ENCODE peak calls at places on chromosomes 1 and 21, in ten cellular contexts. One of them, this sample, is unnamed.

GRCh38 chr1:244963231-244963826 is 99.0 kb upstream of the HNRNPU start:
- DNase-seq in heart left ventricle: no peak
- DNase-seq in SK-MEL-5: no peak
- DNase-seq in iPS DF 6.9: no peak
- DNase-seq in foreskin keratinocyte: no peak
- DNase-seq in iPS-NIHi11: no peak
- DNase-seq in CD4-positive, alpha-beta memory T cell: no peak
- DNase-seq in NCI-H1092 treated with DMSO at 0.1 percent for 48 hours: no peak
- DNase-seq in uterus: no peak
- DNase-seq in stimulated activated CD4-positive, alpha-beta T cell treated with anti-CD3 and anti-CD28 coated beads, Interleukin-2, amount 100 ng/mL, for 24 hours: no peak
- DNase-seq in this sample: no peak

GRCh38 chr1:33286451-33287185 is 30.3 kb downstream of the ZNF362 start:
- DNase-seq in heart left ventricle: no peak
- DNase-seq in SK-MEL-5: no peak
- DNase-seq in iPS DF 6.9: no peak
- DNase-seq in foreskin keratinocyte: no peak
- DNase-seq in iPS-NIHi11: no peak
- DNase-seq in CD4-positive, alpha-beta memory T cell: no peak
- DNase-seq in NCI-H1092 treated with DMSO at 0.1 percent for 48 hours: no peak
- DNase-seq in uterus: no peak
- DNase-seq in stimulated activated CD4-positive, alpha-beta T cell treated with anti-CD3 and anti-CD28 coated beads, Interleukin-2, amount 100 ng/mL, for 24 hours: no peak
- DNase-seq in this sample: no peak

GRCh38 chr1:215287362-215287761 is 204.8 kb downstream of the KCNK2 start:
- DNase-seq in heart left ventricle: no peak
- DNase-seq in SK-MEL-5: no peak
- DNase-seq in iPS DF 6.9: no peak
- DNase-seq in foreskin keratinocyte: no peak
- DNase-seq in iPS-NIHi11: no peak
- DNase-seq in CD4-positive, alpha-beta memory T cell: no peak
- DNase-seq in NCI-H1092 treated with DMSO at 0.1 percent for 48 hours: no peak
- DNase-seq in uterus: no peak
- DNase-seq in stimulated activated CD4-positive, alpha-beta T cell treated with anti-CD3 and anti-CD28 coated beads, Interleukin-2, amount 100 ng/mL, for 24 hours: no peak
- DNase-seq in this sample: no peak

GRCh38 chr1:41810446-41810845 is 108.3 kb downstream of the HIVEP3 start:
- DNase-seq in heart left ventricle: no peak
- DNase-seq in SK-MEL-5: peak; percentile 2
- DNase-seq in iPS DF 6.9: no peak
- DNase-seq in foreskin keratinocyte: peak; percentile 41
- DNase-seq in iPS-NIHi11: peak; percentile 73
- DNase-seq in CD4-positive, alpha-beta memory T cell: peak; percentile 46
- DNase-seq in NCI-H1092 treated with DMSO at 0.1 percent for 48 hours: no peak
- DNase-seq in uterus: no peak
- DNase-seq in stimulated activated CD4-positive, alpha-beta T cell treated with anti-CD3 and anti-CD28 coated beads, Interleukin-2, amount 100 ng/mL, for 24 hours: peak; percentile 32
- DNase-seq in this sample: no peak

GRCh38 chr1:11478571-11479374 is at the start of gene DISP3:
- DNase-seq in heart left ventricle: peak; percentile 54
- DNase-seq in SK-MEL-5: peak; percentile 59
- DNase-seq in iPS DF 6.9: no peak
- DNase-seq in foreskin keratinocyte: peak; percentile 44
- DNase-seq in iPS-NIHi11: peak; percentile 99
- DNase-seq in CD4-positive, alpha-beta memory T cell: peak; percentile 60
- DNase-seq in NCI-H1092 treated with DMSO at 0.1 percent for 48 hours: peak; percentile 96
- DNase-seq in uterus: no peak
- DNase-seq in stimulated activated CD4-positive, alpha-beta T cell treated with anti-CD3 and anti-CD28 coated beads, Interleukin-2, amount 100 ng/mL, for 24 hours: peak; percentile 82
- DNase-seq in this sample: peak; percentile 39

GRCh38 chr1:156510709-156511108 is 10.1 kb upstream of the MEF2D start:
- DNase-seq in heart left ventricle: peak; percentile 83
- DNase-seq in SK-MEL-5: no peak
- DNase-seq in iPS DF 6.9: no peak
- DNase-seq in foreskin keratinocyte: no peak
- DNase-seq in iPS-NIHi11: no peak
- DNase-seq in CD4-positive, alpha-beta memory T cell: no peak
- DNase-seq in NCI-H1092 treated with DMSO at 0.1 percent for 48 hours: no peak
- DNase-seq in uterus: peak; percentile 95
- DNase-seq in stimulated activated CD4-positive, alpha-beta T cell treated with anti-CD3 and anti-CD28 coated beads, Interleukin-2, amount 100 ng/mL, for 24 hours: no peak
- DNase-seq in this sample: peak; percentile 85

GRCh38 chr21:39518845-39519205 is 67.1 kb downstream of the SH3BGR start:
- DNase-seq in heart left ventricle: no peak
- DNase-seq in SK-MEL-5: no peak
- DNase-seq in iPS DF 6.9: no peak
- DNase-seq in foreskin keratinocyte: peak; percentile 4
- DNase-seq in iPS-NIHi11: no peak
- DNase-seq in CD4-positive, alpha-beta memory T cell: no peak
- DNase-seq in NCI-H1092 treated with DMSO at 0.1 percent for 48 hours: no peak
- DNase-seq in uterus: no peak
- DNase-seq in stimulated activated CD4-positive, alpha-beta T cell treated with anti-CD3 and anti-CD28 coated beads, Interleukin-2, amount 100 ng/mL, for 24 hours: no peak
- DNase-seq in this sample: no peak

GRCh38 chr21:42523211-42523610 is 9.6 kb downstream of the SLC37A1 start:
- DNase-seq in heart left ventricle: no peak
- DNase-seq in SK-MEL-5: no peak
- DNase-seq in iPS DF 6.9: no peak
- DNase-seq in foreskin keratinocyte: no peak
- DNase-seq in iPS-NIHi11: no peak
- DNase-seq in CD4-positive, alpha-beta memory T cell: no peak
- DNase-seq in NCI-H1092 treated with DMSO at 0.1 percent for 48 hours: no peak
- DNase-seq in uterus: no peak
- DNase-seq in stimulated activated CD4-positive, alpha-beta T cell treated with anti-CD3 and anti-CD28 coated beads, Interleukin-2, amount 100 ng/mL, for 24 hours: no peak
- DNase-seq in this sample: no peak

GRCh38 chr1:97677702-97678101 is 243.1 kb downstream of the DPYD start:
- DNase-seq in heart left ventricle: no peak
- DNase-seq in SK-MEL-5: no peak
- DNase-seq in iPS DF 6.9: no peak
- DNase-seq in foreskin keratinocyte: no peak
- DNase-seq in iPS-NIHi11: no peak
- DNase-seq in CD4-positive, alpha-beta memory T cell: no peak
- DNase-seq in NCI-H1092 treated with DMSO at 0.1 percent for 48 hours: no peak
- DNase-seq in uterus: no peak
- DNase-seq in stimulated activated CD4-positive, alpha-beta T cell treated with anti-CD3 and anti-CD28 coated beads, Interleukin-2, amount 100 ng/mL, for 24 hours: no peak
- DNase-seq in this sample: no peak

GRCh38 chr1:223211323-223211985 is 68.4 kb upstream of the TLR5 start:
- DNase-seq in heart left ventricle: no peak
- DNase-seq in SK-MEL-5: no peak
- DNase-seq in iPS DF 6.9: no peak
- DNase-seq in foreskin keratinocyte: no peak
- DNase-seq in iPS-NIHi11: no peak
- DNase-seq in CD4-positive, alpha-beta memory T cell: no peak
- DNase-seq in NCI-H1092 treated with DMSO at 0.1 percent for 48 hours: no peak
- DNase-seq in uterus: no peak
- DNase-seq in stimulated activated CD4-positive, alpha-beta T cell treated with anti-CD3 and anti-CD28 coated beads, Interleukin-2, amount 100 ng/mL, for 24 hours: no peak
- DNase-seq in this sample: no peak

GRCh38 chr1:20061866-20062265 is 8.1 kb upstream of the PLA2G5 start:
- DNase-seq in heart left ventricle: no peak
- DNase-seq in SK-MEL-5: no peak
- DNase-seq in iPS DF 6.9: no peak
- DNase-seq in foreskin keratinocyte: no peak
- DNase-seq in iPS-NIHi11: no peak
- DNase-seq in CD4-positive, alpha-beta memory T cell: no peak
- DNase-seq in NCI-H1092 treated with DMSO at 0.1 percent for 48 hours: no peak
- DNase-seq in uterus: no peak
- DNase-seq in stimulated activated CD4-positive, alpha-beta T cell treated with anti-CD3 and anti-CD28 coated beads, Interleukin-2, amount 100 ng/mL, for 24 hours: no peak
- DNase-seq in this sample: no peak

GRCh38 chr1:60895167-60896124 is 186.9 kb upstream of the NFIA start:
- DNase-seq in heart left ventricle: peak; percentile 50
- DNase-seq in SK-MEL-5: no peak
- DNase-seq in iPS DF 6.9: no peak
- DNase-seq in foreskin keratinocyte: no peak
- DNase-seq in iPS-NIHi11: no peak
- DNase-seq in CD4-positive, alpha-beta memory T cell: no peak
- DNase-seq in NCI-H1092 treated with DMSO at 0.1 percent for 48 hours: no peak
- DNase-seq in uterus: no peak
- DNase-seq in stimulated activated CD4-positive, alpha-beta T cell treated with anti-CD3 and anti-CD28 coated beads, Interleukin-2, amount 100 ng/mL, for 24 hours: no peak
- DNase-seq in this sample: no peak

GRCh38 chr1:113930499-113931161 is 1.5 kb downstream of the HIPK1 start:
- DNase-seq in heart left ventricle: no peak
- DNase-seq in SK-MEL-5: peak; percentile 25
- DNase-seq in iPS DF 6.9: no peak
- DNase-seq in foreskin keratinocyte: peak; percentile 42
- DNase-seq in iPS-NIHi11: peak; percentile 29
- DNase-seq in CD4-positive, alpha-beta memory T cell: peak; percentile 96
- DNase-seq in NCI-H1092 treated with DMSO at 0.1 percent for 48 hours: no peak
- DNase-seq in uterus: no peak
- DNase-seq in stimulated activated CD4-positive, alpha-beta T cell treated with anti-CD3 and anti-CD28 coated beads, Interleukin-2, amount 100 ng/mL, for 24 hours: peak; percentile 68
- DNase-seq in this sample: no peak

GRCh38 chr1:214764502-214764901 is 161.5 kb downstream of the CENPF start:
- DNase-seq in heart left ventricle: no peak
- DNase-seq in SK-MEL-5: no peak
- DNase-seq in iPS DF 6.9: no peak
- DNase-seq in foreskin keratinocyte: no peak
- DNase-seq in iPS-NIHi11: no peak
- DNase-seq in CD4-positive, alpha-beta memory T cell: no peak
- DNase-seq in NCI-H1092 treated with DMSO at 0.1 percent for 48 hours: no peak
- DNase-seq in uterus: no peak
- DNase-seq in stimulated activated CD4-positive, alpha-beta T cell treated with anti-CD3 and anti-CD28 coated beads, Interleukin-2, amount 100 ng/mL, for 24 hours: no peak
- DNase-seq in this sample: no peak

GRCh38 chr1:217881607-217882332 is 250.6 kb downstream of the SPATA17 start:
- DNase-seq in heart left ventricle: no peak
- DNase-seq in SK-MEL-5: peak; percentile 45
- DNase-seq in iPS DF 6.9: peak; percentile 16
- DNase-seq in foreskin keratinocyte: no peak
- DNase-seq in iPS-NIHi11: no peak
- DNase-seq in CD4-positive, alpha-beta memory T cell: no peak
- DNase-seq in NCI-H1092 treated with DMSO at 0.1 percent for 48 hours: no peak
- DNase-seq in uterus: no peak
- DNase-seq in stimulated activated CD4-positive, alpha-beta T cell treated with anti-CD3 and anti-CD28 coated beads, Interleukin-2, amount 100 ng/mL, for 24 hours: no peak
- DNase-seq in this sample: no peak

GRCh38 chr1:229094476-229095311 is 176.2 kb upstream of the RAB4A start:
- DNase-seq in heart left ventricle: no peak
- DNase-seq in SK-MEL-5: peak; percentile 4
- DNase-seq in iPS DF 6.9: no peak
- DNase-seq in foreskin keratinocyte: peak; percentile 61
- DNase-seq in iPS-NIHi11: no peak
- DNase-seq in CD4-positive, alpha-beta memory T cell: no peak
- DNase-seq in NCI-H1092 treated with DMSO at 0.1 percent for 48 hours: no peak
- DNase-seq in uterus: no peak
- DNase-seq in stimulated activated CD4-positive, alpha-beta T cell treated with anti-CD3 and anti-CD28 coated beads, Interleukin-2, amount 100 ng/mL, for 24 hours: no peak
- DNase-seq in this sample: no peak

GRCh38 chr1:101366513-101367215 is 129.8 kb downstream of the S1PR1 start:
- DNase-seq in heart left ventricle: no peak
- DNase-seq in SK-MEL-5: no peak
- DNase-seq in iPS DF 6.9: no peak
- DNase-seq in foreskin keratinocyte: peak; percentile 33
- DNase-seq in iPS-NIHi11: no peak
- DNase-seq in CD4-positive, alpha-beta memory T cell: no peak
- DNase-seq in NCI-H1092 treated with DMSO at 0.1 percent for 48 hours: no peak
- DNase-seq in uterus: no peak
- DNase-seq in stimulated activated CD4-positive, alpha-beta T cell treated with anti-CD3 and anti-CD28 coated beads, Interleukin-2, amount 100 ng/mL, for 24 hours: no peak
- DNase-seq in this sample: no peak

GRCh38 chr1:176949033-176949662 is 215.4 kb downstream of the ASTN1 start:
- DNase-seq in heart left ventricle: peak; percentile 24
- DNase-seq in SK-MEL-5: peak; percentile 83
- DNase-seq in iPS DF 6.9: peak; percentile 74
- DNase-seq in foreskin keratinocyte: peak; percentile 22
- DNase-seq in iPS-NIHi11: peak; percentile 85
- DNase-seq in CD4-positive, alpha-beta memory T cell: no peak
- DNase-seq in NCI-H1092 treated with DMSO at 0.1 percent for 48 hours: no peak
- DNase-seq in uterus: no peak
- DNase-seq in stimulated activated CD4-positive, alpha-beta T cell treated with anti-CD3 and anti-CD28 coated beads, Interleukin-2, amount 100 ng/mL, for 24 hours: no peak
- DNase-seq in this sample: peak; percentile 25

GRCh38 chr1:243944429-243945160 is 94.6 kb upstream of the AKT3 start:
- DNase-seq in heart left ventricle: no peak
- DNase-seq in SK-MEL-5: no peak
- DNase-seq in iPS DF 6.9: peak; percentile 54
- DNase-seq in foreskin keratinocyte: peak; percentile 97
- DNase-seq in iPS-NIHi11: peak; percentile 76
- DNase-seq in CD4-positive, alpha-beta memory T cell: no peak
- DNase-seq in NCI-H1092 treated with DMSO at 0.1 percent for 48 hours: no peak
- DNase-seq in uterus: no peak
- DNase-seq in stimulated activated CD4-positive, alpha-beta T cell treated with anti-CD3 and anti-CD28 coated beads, Interleukin-2, amount 100 ng/mL, for 24 hours: no peak
- DNase-seq in this sample: no peak

GRCh38 chr1:146032613-146033219 is 11.2 kb upstream of the HJV start:
- DNase-seq in heart left ventricle: no peak
- DNase-seq in SK-MEL-5: peak; percentile 86
- DNase-seq in iPS DF 6.9: no peak
- DNase-seq in foreskin keratinocyte: peak; percentile 38
- DNase-seq in iPS-NIHi11: no peak
- DNase-seq in CD4-positive, alpha-beta memory T cell: no peak
- DNase-seq in NCI-H1092 treated with DMSO at 0.1 percent for 48 hours: peak; percentile 47
- DNase-seq in uterus: no peak
- DNase-seq in stimulated activated CD4-positive, alpha-beta T cell treated with anti-CD3 and anti-CD28 coated beads, Interleukin-2, amount 100 ng/mL, for 24 hours: no peak
- DNase-seq in this sample: no peak

GRCh38 chr1:24822887-24823286 is 77.6 kb downstream of the CLIC4 start:
- DNase-seq in heart left ventricle: no peak
- DNase-seq in SK-MEL-5: peak; percentile 25
- DNase-seq in iPS DF 6.9: no peak
- DNase-seq in foreskin keratinocyte: no peak
- DNase-seq in iPS-NIHi11: no peak
- DNase-seq in CD4-positive, alpha-beta memory T cell: no peak
- DNase-seq in NCI-H1092 treated with DMSO at 0.1 percent for 48 hours: no peak
- DNase-seq in uterus: no peak
- DNase-seq in stimulated activated CD4-positive, alpha-beta T cell treated with anti-CD3 and anti-CD28 coated beads, Interleukin-2, amount 100 ng/mL, for 24 hours: no peak
- DNase-seq in this sample: no peak

GRCh38 chr1:209176866-209177430 is 406.6 kb upstream of the CAMK1G start:
- DNase-seq in heart left ventricle: no peak
- DNase-seq in SK-MEL-5: no peak
- DNase-seq in iPS DF 6.9: no peak
- DNase-seq in foreskin keratinocyte: no peak
- DNase-seq in iPS-NIHi11: no peak
- DNase-seq in CD4-positive, alpha-beta memory T cell: no peak
- DNase-seq in NCI-H1092 treated with DMSO at 0.1 percent for 48 hours: no peak
- DNase-seq in uterus: no peak
- DNase-seq in stimulated activated CD4-positive, alpha-beta T cell treated with anti-CD3 and anti-CD28 coated beads, Interleukin-2, amount 100 ng/mL, for 24 hours: no peak
- DNase-seq in this sample: no peak

GRCh38 chr1:32421775-32422174 is 27.5 kb upstream of the BSDC1 start:
- DNase-seq in heart left ventricle: no peak
- DNase-seq in SK-MEL-5: no peak
- DNase-seq in iPS DF 6.9: no peak
- DNase-seq in foreskin keratinocyte: no peak
- DNase-seq in iPS-NIHi11: no peak
- DNase-seq in CD4-positive, alpha-beta memory T cell: no peak
- DNase-seq in NCI-H1092 treated with DMSO at 0.1 percent for 48 hours: no peak
- DNase-seq in uterus: no peak
- DNase-seq in stimulated activated CD4-positive, alpha-beta T cell treated with anti-CD3 and anti-CD28 coated beads, Interleukin-2, amount 100 ng/mL, for 24 hours: no peak
- DNase-seq in this sample: no peak

GRCh38 chr21:17693801-17694200 is 81.1 kb upstream of the BTG3 start:
- DNase-seq in heart left ventricle: no peak
- DNase-seq in SK-MEL-5: no peak
- DNase-seq in iPS DF 6.9: no peak
- DNase-seq in foreskin keratinocyte: no peak
- DNase-seq in iPS-NIHi11: no peak
- DNase-seq in CD4-positive, alpha-beta memory T cell: no peak
- DNase-seq in NCI-H1092 treated with DMSO at 0.1 percent for 48 hours: no peak
- DNase-seq in uterus: no peak
- DNase-seq in stimulated activated CD4-positive, alpha-beta T cell treated with anti-CD3 and anti-CD28 coated beads, Interleukin-2, amount 100 ng/mL, for 24 hours: no peak
- DNase-seq in this sample: no peak

GRCh38 chr1:111221633-111222286 is 5.8 kb upstream of the CHI3L2 start:
- DNase-seq in heart left ventricle: no peak
- DNase-seq in SK-MEL-5: no peak
- DNase-seq in iPS DF 6.9: no peak
- DNase-seq in foreskin keratinocyte: peak; percentile 39
- DNase-seq in iPS-NIHi11: no peak
- DNase-seq in CD4-positive, alpha-beta memory T cell: peak; percentile 77
- DNase-seq in NCI-H1092 treated with DMSO at 0.1 percent for 48 hours: no peak
- DNase-seq in uterus: no peak
- DNase-seq in stimulated activated CD4-positive, alpha-beta T cell treated with anti-CD3 and anti-CD28 coated beads, Interleukin-2, amount 100 ng/mL, for 24 hours: peak; percentile 64
- DNase-seq in this sample: no peak

GRCh38 chr21:38956006-38956405 is 150.3 kb downstream of the ETS2 start:
- DNase-seq in heart left ventricle: no peak
- DNase-seq in SK-MEL-5: no peak
- DNase-seq in iPS DF 6.9: no peak
- DNase-seq in foreskin keratinocyte: no peak
- DNase-seq in iPS-NIHi11: no peak
- DNase-seq in CD4-positive, alpha-beta memory T cell: no peak
- DNase-seq in NCI-H1092 treated with DMSO at 0.1 percent for 48 hours: no peak
- DNase-seq in uterus: no peak
- DNase-seq in stimulated activated CD4-positive, alpha-beta T cell treated with anti-CD3 and anti-CD28 coated beads, Interleukin-2, amount 100 ng/mL, for 24 hours: no peak
- DNase-seq in this sample: no peak

GRCh38 chr1:39269791-39270342 is 65.4 kb downstream of the MACF1 start:
- DNase-seq in heart left ventricle: no peak
- DNase-seq in SK-MEL-5: no peak
- DNase-seq in iPS DF 6.9: no peak
- DNase-seq in foreskin keratinocyte: peak; percentile 29
- DNase-seq in iPS-NIHi11: no peak
- DNase-seq in CD4-positive, alpha-beta memory T cell: peak; percentile 52
- DNase-seq in NCI-H1092 treated with DMSO at 0.1 percent for 48 hours: no peak
- DNase-seq in uterus: peak; percentile 76
- DNase-seq in stimulated activated CD4-positive, alpha-beta T cell treated with anti-CD3 and anti-CD28 coated beads, Interleukin-2, amount 100 ng/mL, for 24 hours: no peak
- DNase-seq in this sample: no peak

GRCh38 chr1:181675625-181676024 is 192.3 kb downstream of the CACNA1E start:
- DNase-seq in heart left ventricle: no peak
- DNase-seq in SK-MEL-5: no peak
- DNase-seq in iPS DF 6.9: no peak
- DNase-seq in foreskin keratinocyte: no peak
- DNase-seq in iPS-NIHi11: no peak
- DNase-seq in CD4-positive, alpha-beta memory T cell: no peak
- DNase-seq in NCI-H1092 treated with DMSO at 0.1 percent for 48 hours: no peak
- DNase-seq in uterus: no peak
- DNase-seq in stimulated activated CD4-positive, alpha-beta T cell treated with anti-CD3 and anti-CD28 coated beads, Interleukin-2, amount 100 ng/mL, for 24 hours: no peak
- DNase-seq in this sample: no peak

This sample was measured in left ventricle myocardium inferior.